ENCODE peak calls at places on chromosomes 11 and 22, in four cellular contexts. U, Z, J and G are unnamed samples.

GRCh38 chr22:17804331-17805080 is 30.2 kb upstream of the BID start:
- DNase-seq in U (no peak), Z (no peak), J (no peak), G (no peak)

GRCh38 chr11:102457865-102458264 is 5.3 kb upstream of the TMEM123 start:
- DNase-seq in U (no peak), Z (no peak), J (no peak), G (no peak)

GRCh38 chr11:66116576-66117361 is 46.7 kb downstream of the PACS1 start:
- DNase-seq in U (no peak), Z (no peak), J (no peak), G (peak; percentile 53)

GRCh38 chr11:113805640-113806039 is 26.0 kb downstream of the CLDN25 start:
- DNase-seq in U (peak; percentile 5), Z (no peak), J (no peak), G (no peak)

GRCh38 chr11:7927635-7928034 is 3.4 kb downstream of the OR10A6 start:
- DNase-seq in U (peak; percentile 66), Z (no peak), J (no peak), G (no peak)

GRCh38 chr11:130203766-130204702 is 44.5 kb downstream of the ST14 start:
- DNase-seq in U (no peak), Z (no peak), J (no peak), G (no peak)

GRCh38 chr11:11841121-11841604 is 609 bp upstream of the USP47 start:
- DNase-seq in U (no peak), Z (peak; percentile 16), J (peak; percentile 52), G (no peak)

GRCh38 chr11:117883063-117883462 is 6.6 kb upstream of the FXYD6 start:
- DNase-seq in U (no peak), Z (no peak), J (no peak), G (peak; percentile 30)

GRCh38 chr11:57205046-57205671 is 23.4 kb downstream of the LRRC55 start:
- DNase-seq in U (peak; percentile 62), Z (no peak), J (peak; percentile 22), G (peak; percentile 76)

GRCh38 chr11:133894956-133895549 is 49.7 kb upstream of the SPATA19 start:
- DNase-seq in U (no peak), Z (no peak), J (peak; percentile 80), G (peak; percentile 86)

GRCh38 chr11:124753624-124754023 is 1.6 kb upstream of the VSIG2 start:
- DNase-seq in U (no peak), Z (no peak), J (no peak), G (peak; percentile 35)

GRCh38 chr11:130825621-130826020 is 90.7 kb downstream of the SNX19 start:
- DNase-seq in U (peak; percentile 25), Z (no peak), J (no peak), G (no peak)

GRCh38 chr11:105968021-105968697 is 53.9 kb downstream of the MSANTD4 start:
- DNase-seq in U (peak; percentile 70), Z (no peak), J (no peak), G (no peak)

GRCh38 chr11:107482234-107482633 is 24.6 kb upstream of the CWF19L2 start:
- DNase-seq in U (no peak), Z (no peak), J (no peak), G (no peak)

GRCh38 chr11:85658180-85658579 is 6.7 kb downstream of the CREBZF start:
- DNase-seq in U (no peak), Z (no peak), J (no peak), G (no peak)

DNA sequence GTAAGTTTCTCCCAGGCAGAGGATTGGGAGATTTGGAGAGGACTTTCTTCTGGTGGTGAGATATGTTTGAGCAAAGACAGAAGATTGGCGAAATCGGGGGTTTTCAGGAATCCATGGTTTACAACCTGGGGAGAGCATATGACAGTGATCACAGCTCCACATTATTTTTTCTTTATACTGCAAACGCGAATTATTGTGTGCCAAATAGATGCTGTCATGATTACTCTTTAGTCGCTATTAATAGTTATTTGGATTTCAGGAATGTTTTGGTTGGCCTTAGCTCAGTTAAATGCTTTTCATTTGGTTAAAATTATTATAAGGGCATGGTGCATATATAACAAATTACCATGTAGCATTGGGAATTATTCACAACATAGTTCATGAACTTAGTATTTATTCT is 15.2 kb downstream of the ATXN10 start:
- DNase-seq in U (no peak), Z (no peak), J (no peak), G (no peak)
- H3K36me3 ChIP-seq in U (peaks cover 3% of the 10 kb centered on the region), Z (no peaks in the 10 kb centered on the region), J (no peaks in the 10 kb centered on the region), G (peaks cover 27% of the 10 kb centered on the region)

GRCh38 chr22:23277583-23278295 is 97.4 kb downstream of the BCR start:
- DNase-seq in U (no peak), Z (no peak), J (no peak), G (no peak)

GRCh38 chr22:23275751-23276150 is 95.4 kb downstream of the BCR start:
- DNase-seq in U (no peak), Z (no peak), J (no peak), G (no peak)

GRCh38 chr22:23278883-23279675 is 98.8 kb downstream of the BCR start:
- DNase-seq in U (no peak), Z (no peak), J (no peak), G (no peak)

GRCh38 chr22:23274891-23275694 is 94.8 kb downstream of the BCR start:
- DNase-seq in U (no peak), Z (no peak), J (no peak), G (no peak)

DNA sequence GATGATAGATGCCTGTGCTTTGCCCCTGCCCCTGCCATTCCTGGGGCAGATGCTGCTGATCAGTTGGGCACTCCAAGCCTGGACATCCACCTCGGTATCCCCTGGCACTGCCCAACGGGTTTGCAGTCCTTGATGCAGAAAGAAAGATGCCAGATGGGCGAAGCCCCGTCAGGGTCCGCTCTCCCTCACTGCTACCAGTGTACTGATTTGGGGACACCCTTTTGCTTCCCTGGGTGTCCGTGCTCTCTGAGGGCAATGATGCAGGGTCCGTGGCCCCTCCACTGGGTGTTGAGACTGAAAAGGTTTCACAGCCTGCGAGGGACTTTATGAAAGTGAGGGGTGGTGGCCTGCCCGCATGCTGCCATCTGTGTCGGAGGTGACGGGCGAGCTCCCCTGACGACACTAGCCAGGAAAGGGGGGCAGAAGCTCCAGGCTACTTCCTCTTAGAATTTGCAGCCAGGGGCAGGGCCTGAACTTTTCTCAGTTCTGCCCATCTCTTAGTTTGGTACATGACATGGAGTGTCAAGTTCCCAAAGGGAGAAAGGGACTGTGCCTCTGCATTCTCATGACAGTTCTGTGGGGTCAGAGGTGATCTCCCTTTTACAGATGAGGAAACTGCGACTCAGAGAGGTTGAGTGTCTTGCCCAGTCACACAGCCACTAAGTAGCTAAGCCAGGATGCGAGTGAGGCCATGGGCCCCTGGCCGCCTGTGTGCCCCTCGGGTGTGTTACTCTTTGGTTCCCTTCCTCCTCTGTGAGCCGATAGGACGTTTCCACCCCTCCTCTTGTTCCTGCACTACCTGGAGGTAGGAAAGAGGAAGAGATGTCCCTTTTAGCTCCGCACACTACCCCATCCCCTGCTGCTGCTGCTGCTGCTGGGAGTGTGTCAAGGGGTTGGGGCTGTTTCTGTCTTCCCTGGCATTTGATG is 96.6 kb downstream of the BCR start:
- DNase-seq in U (no peak), Z (no peak), J (no peak), G (no peak)
- H3K27ac ChIP-seq in U (no peak overlapping the region), Z (no peak overlapping the region), J (no peak overlapping the region), G (no peak overlapping the region)

GRCh38 chr22:30730351-30730750 is 35.7 kb downstream of the OSBP2 start:
- DNase-seq in U (peak; percentile 64), Z (no peak), J (no peak), G (no peak)
- H3K36me3 ChIP-seq in U (no peaks in the 10 kb centered on the region), Z (no peaks in the 10 kb centered on the region), J (no peaks in the 10 kb centered on the region), G (no peaks in the 10 kb centered on the region)

GRCh38 chr22:38699143-38699542 is 1.6 kb downstream of the JOSD1 start:
- DNase-seq in U (no peak), Z (no peak), J (no peak), G (no peak)

GRCh38 chr22:38697055-38697980 is 3.4 kb downstream of the JOSD1 start:
- DNase-seq in U (peak; percentile 58), Z (no peak), J (no peak), G (no peak)

GRCh38 chr22:38700271-38700788 is 413 bp downstream of the JOSD1 start:
- DNase-seq in U (no peak), Z (no peak), J (peak; percentile 74), G (no peak)

GRCh38 chr22:38699784-38700183 is 959 bp downstream of the JOSD1 start:
- DNase-seq in U (peak; percentile 62), Z (no peak), J (no peak), G (no peak)

GRCh38 chr22:38698407-38699094 is 2.2 kb downstream of the JOSD1 start:
- DNase-seq in U (no peak), Z (no peak), J (no peak), G (no peak)
- H3K27ac ChIP-seq in U (no peak overlapping the region), Z (no peak overlapping the region), J (no peak overlapping the region), G (no peak overlapping the region)

DNA sequence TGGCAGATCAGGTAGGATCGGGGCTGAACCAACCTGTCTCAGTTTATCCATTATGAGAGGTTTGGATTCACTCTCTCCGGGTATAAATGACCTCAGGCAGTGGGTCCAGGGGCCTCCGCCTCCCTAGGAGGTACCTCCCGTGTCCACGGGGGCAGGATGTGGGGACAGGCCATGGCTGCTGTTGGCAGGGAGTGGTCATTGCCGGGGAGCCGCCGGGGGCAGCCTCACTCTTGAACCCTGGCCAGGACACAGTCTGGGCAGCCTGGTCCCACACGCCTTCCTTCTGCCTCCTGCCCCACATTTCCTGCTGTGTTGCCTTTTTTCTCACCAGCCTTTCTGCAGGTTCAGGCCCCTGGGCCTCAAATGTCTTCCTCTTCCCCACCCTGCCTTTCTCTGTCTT is 30.9 kb downstream of the ZC3H7B start:
- DNase-seq in U (no peak), Z (no peak), J (no peak), G (no peak)
- H3K36me3 ChIP-seq in U (peaks cover 74% of the 10 kb centered on the region), Z (peaks cover 21% of the 10 kb centered on the region), J (peaks cover 7% of the 10 kb centered on the region), G (peaks cover 53% of the 10 kb centered on the region)

GRCh38 chr11:75718406-75719088 is 909 bp downstream of the MOGAT2 start:
- DNase-seq in U (no peak), Z (no peak), J (no peak), G (no peak)

GRCh38 chr11:75714211-75714610 is 3.4 kb upstream of the MOGAT2 start:
- DNase-seq in U (no peak), Z (no peak), J (no peak), G (no peak)

GRCh38 chr11:75717608-75718403 is at the start of gene MOGAT2:
- DNase-seq in U (no peak), Z (no peak), J (no peak), G (no peak)

GRCh38 chr11:75715688-75716087 is 1.9 kb upstream of the MOGAT2 start:
- DNase-seq in U (no peak), Z (no peak), J (no peak), G (no peak)

GRCh38 chr11:75716659-75717058 is 979 bp upstream of the MOGAT2 start:
- DNase-seq in U (no peak), Z (no peak), J (peak; percentile 19), G (no peak)
- H3K27ac ChIP-seq in U (no peak overlapping the region), Z (no peak overlapping the region), J (no peak overlapping the region), G (no peak overlapping the region)

GRCh38 chr22:31441652-31442051 is 42.2 kb downstream of the DRG1 start:
- DNase-seq in U (no peak), Z (no peak), J (no peak), G (no peak)
- H3K36me3 ChIP-seq in U (peaks cover 59% of the 10 kb centered on the region), Z (peaks cover 51% of the 10 kb centered on the region), J (peaks cover 14% of the 10 kb centered on the region), G (peaks cover 90% of the 10 kb centered on the region)

DNA sequence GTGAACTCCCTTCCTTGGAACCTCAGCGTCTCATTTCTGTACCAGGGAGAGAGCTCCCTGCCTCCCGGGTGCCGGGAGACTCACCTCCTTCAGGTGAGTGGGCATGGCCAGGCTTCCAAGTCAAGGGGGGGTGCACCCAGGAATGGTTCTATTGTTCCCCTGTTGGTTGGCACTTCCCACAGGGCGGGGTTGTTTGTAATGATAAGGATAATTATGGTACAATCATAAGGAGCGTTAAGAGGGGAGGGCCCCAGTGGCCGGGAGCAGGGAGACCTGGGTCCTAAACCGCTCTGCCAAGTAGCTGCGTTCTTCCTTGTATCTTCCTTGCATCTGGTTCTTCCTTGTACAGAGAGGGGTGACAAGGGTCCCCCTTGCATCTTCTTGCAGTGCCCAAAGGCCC is 79.1 kb downstream of the LRRC32 start:
- DNase-seq in U (no peak), Z (no peak), J (no peak), G (no peak)
- H3K27ac ChIP-seq in U (no peak overlapping the region), Z (no peak overlapping the region), J (no peak overlapping the region), G (no peak overlapping the region)